ENCODE peak calls at places on chromosome 17, in seven cellular contexts. D is H1, P is neuronal stem cell, R is mesenchymal stem cell, V is IMR-90, F is H9, K is trophoblast cell. H is an unnamed sample.

GRCh38 chr17:6303664-6304063 is 131.3 kb downstream of the AIPL1 start:
- DNase-seq in D (no peak), P (peak), R (peak), V (no peak), F (peak), K (no peak), H (peak)

GRCh38 chr17:77894126-77894956 is 64.2 kb upstream of the TNRC6C start:
- DNase-seq in D (no peak), P (no peak), R (no peak), V (no peak), F (no peak), K (no peak), H (no peak)

GRCh38 chr17:45794840-45795239 is 10.7 kb downstream of the CRHR1 start:
- DNase-seq in D (no peak), P (no peak), R (no peak), V (no peak), F (peak), K (no peak), H (peak)

GRCh38 chr17:8125947-8126305 is 2.0 kb upstream of the HES7 start:
- DNase-seq in D (no peak), P (no peak), R (peak), V (no peak), F (peak), K (no peak), H (peak)

GRCh38 chr17:80192268-80192667 is 22.4 kb downstream of the CARD14 start:
- DNase-seq in D (no peak), P (no peak), R (no peak), V (no peak), F (peak), K (no peak), H (no peak)

GRCh38 chr17:16589097-16589969 is 20.3 kb upstream of the ZNF287 start:
- DNase-seq in D (peak), P (peak), R (peak), V (peak), F (peak), K (peak), H (peak)

GRCh38 chr17:77476498-77476897 is 335.7 kb downstream of the SEC14L1 start:
- DNase-seq in D (no peak), P (no peak), R (no peak), V (no peak), F (no peak), K (no peak), H (no peak)

GRCh38 chr17:9512323-9513168 is 63.1 kb downstream of the STX8 start:
- DNase-seq in D (no peak), P (no peak), R (peak), V (peak), F (no peak), K (peak), H (peak)

GRCh38 chr17:17413821-17414220 is 63.0 kb upstream of the MED9 start:
- DNase-seq in D (no peak), P (no peak), R (no peak), V (no peak), F (no peak), K (peak), H (no peak)

GRCh38 chr17:31581022-31581483 is 189.6 kb downstream of the RAB11FIP4 start:
- DNase-seq in D (no peak), P (no peak), R (peak), V (peak), F (peak), K (no peak), H (no peak)

GRCh38 chr17:40915721-40916256 is 21.7 kb downstream of the KRT23 start:
- DNase-seq in D (no peak), P (no peak), R (peak), V (peak), F (no peak), K (no peak), H (no peak)

GRCh38 chr17:58270476-58271290 is 10.1 kb downstream of the MPO start:
- DNase-seq in D (no peak), P (no peak), R (no peak), V (no peak), F (peak), K (no peak), H (peak)

GRCh38 chr17:4152471-4152870 is 9.5 kb downstream of the CYB5D2 start:
- DNase-seq in D (no peak), P (no peak), R (peak), V (peak), F (no peak), K (no peak), H (no peak)

GRCh38 chr17:42779942-42780815 is at the start of gene WNK4:
- DNase-seq in D (no peak), P (peak), R (peak), V (no peak), F (peak), K (no peak), H (peak)

GRCh38 chr17:40664582-40665333 is at the start of gene KRT222:
- DNase-seq in D (no peak), P (no peak), R (no peak), V (no peak), F (no peak), K (no peak), H (peak)

GRCh38 chr17:32928527-32929287 is 754 bp downstream of the TMEM98 start:
- DNase-seq in D (no peak), P (no peak), R (peak), V (peak), F (no peak), K (no peak), H (no peak)

GRCh38 chr17:31008374-31009035 is 37.7 kb downstream of the RNF135 start:
- DNase-seq in D (peak), P (peak), R (peak), V (peak), F (peak), K (peak), H (peak)

GRCh38 chr17:59513934-59514841 is 51.2 kb upstream of the DHX40 start:
- DNase-seq in D (no peak), P (no peak), R (peak), V (peak), F (no peak), K (no peak), H (no peak)

GRCh38 chr17:15236281-15237105 is 28.6 kb downstream of the PMP22 start:
- DNase-seq in D (no peak), P (no peak), R (peak), V (peak), F (peak), K (no peak), H (peak)

GRCh38 chr17:68205251-68205807 is 42.5 kb upstream of the AMZ2 start:
- DNase-seq in D (no peak), P (peak), R (peak), V (peak), F (peak), K (peak), H (peak)

GRCh38 chr17:45266372-45266926 is 4.6 kb upstream of the SPATA32 start:
- DNase-seq in D (no peak), P (no peak), R (no peak), V (no peak), F (peak), K (no peak), H (no peak)

GRCh38 chr17:80173916-80174315 is 4.1 kb downstream of the CARD14 start:
- DNase-seq in D (no peak), P (no peak), R (no peak), V (no peak), F (no peak), K (no peak), H (no peak)

GRCh38 chr17:7745748-7746470 is 28.4 kb downstream of the DNAH2 start:
- DNase-seq in D (no peak), P (no peak), R (peak), V (peak), F (no peak), K (peak), H (peak)

GRCh38 chr17:69501591-69502468 is 87.3 kb downstream of the MAP2K6 start:
- DNase-seq in D (no peak), P (no peak), R (peak), V (peak), F (peak), K (no peak), H (peak)

GRCh38 chr17:42901535-42902229 is 1.1 kb downstream of the G6PC1 start:
- DNase-seq in D (no peak), P (no peak), R (no peak), V (no peak), F (no peak), K (no peak), H (no peak)

GRCh38 chr17:74006366-74006765 is 197.1 kb upstream of the RPL38 start:
- DNase-seq in D (no peak), P (no peak), R (no peak), V (no peak), F (no peak), K (no peak), H (no peak)

GRCh38 chr17:73999246-73999645 is 204.2 kb upstream of the RPL38 start:
- DNase-seq in D (no peak), P (no peak), R (no peak), V (no peak), F (no peak), K (no peak), H (no peak)

GRCh38 chr17:73998246-73999220 is 204.9 kb upstream of the RPL38 start:
- DNase-seq in D (peak), P (no peak), R (no peak), V (no peak), F (peak), K (peak), H (peak)

GRCh38 chr17:74005790-74006189 is 197.7 kb upstream of the RPL38 start:
- DNase-seq in D (no peak), P (no peak), R (no peak), V (no peak), F (peak), K (no peak), H (no peak)

GRCh38 chr17:74002241-74002640 is 201.2 kb upstream of the RPL38 start:
- DNase-seq in D (no peak), P (no peak), R (no peak), V (no peak), F (no peak), K (no peak), H (no peak)
- H3K4ac ChIP-seq in D (no peak), P (no peak), R (no peak), V (no peak), F (no peak), K (no peak), H (no peak)

GRCh38 chr17:19431691-19432090 is 20.7 kb downstream of the RNF112 start:
- DNase-seq in D (no peak), P (peak), R (no peak), V (no peak), F (no peak), K (no peak), H (no peak)

GRCh38 chr17:19433727-19434340 is 22.8 kb downstream of the RNF112 start:
- DNase-seq in D (no peak), P (no peak), R (no peak), V (no peak), F (no peak), K (no peak), H (peak)

DNA sequence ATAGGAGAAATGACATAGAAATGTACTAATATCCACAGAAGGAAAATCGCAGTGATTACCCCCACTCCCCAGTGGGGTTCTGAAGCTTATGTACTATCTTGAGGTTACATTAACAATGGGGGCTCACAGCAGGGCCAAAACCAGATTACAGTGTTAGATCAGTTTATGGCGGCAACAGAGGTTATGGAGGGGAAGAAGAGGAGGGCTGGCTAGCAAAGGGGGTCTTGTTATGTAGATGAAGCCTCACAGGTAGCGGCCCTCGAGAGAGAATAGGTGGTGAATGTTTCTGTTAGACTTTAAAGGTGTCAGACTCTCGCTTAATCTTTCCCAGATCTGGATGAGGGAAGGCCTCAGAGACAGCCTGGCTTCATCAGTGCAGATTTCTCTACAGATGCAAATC is 22.2 kb downstream of the RNF112 start:
- DNase-seq in D (no peak), P (no peak), R (no peak), V (no peak), F (no peak), K (no peak), H (peak)
- H2AK5ac ChIP-seq in D (no peak), P (no peak), R (no peak), V (no peak), F (no peak), K (no peak), H (no peak)

DNA sequence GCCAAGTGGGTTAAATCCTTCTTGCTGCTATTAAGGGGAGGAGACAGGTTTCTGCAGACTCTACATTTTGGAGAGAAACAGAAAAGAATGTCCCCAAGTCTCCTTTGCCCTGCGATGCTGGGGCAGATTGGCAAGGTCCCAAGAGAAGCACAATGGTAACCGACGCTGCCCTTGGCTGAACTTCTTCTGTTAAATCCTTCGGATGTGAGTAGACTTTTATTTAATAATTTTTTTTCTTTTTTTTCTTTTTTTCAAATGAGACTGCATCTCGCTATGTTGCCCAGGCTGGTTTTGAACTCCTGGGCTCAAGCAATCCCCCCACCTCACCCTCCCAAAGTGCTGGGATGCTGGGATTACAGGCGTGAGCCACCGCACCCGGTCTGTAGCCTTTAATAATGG is 13.9 kb downstream of the ATP5PD start:
- DNase-seq in D (no peak), P (no peak), R (no peak), V (no peak), F (no peak), K (no peak), H (no peak)
- H3K4ac ChIP-seq in D (no peak), P (no peak), R (no peak), V (no peak), F (no peak), K (no peak), H (no peak)

GRCh38 chr17:46890638-46891037 is 32.3 kb upstream of the GOSR2 start:
- DNase-seq in D (no peak), P (no peak), R (no peak), V (no peak), F (no peak), K (no peak), H (no peak)

GRCh38 chr17:46889992-46890564 is 32.9 kb upstream of the GOSR2 start:
- DNase-seq in D (no peak), P (no peak), R (no peak), V (no peak), F (no peak), K (no peak), H (no peak)

GRCh38 chr17:46889519-46889918 is 33.4 kb upstream of the GOSR2 start:
- DNase-seq in D (no peak), P (no peak), R (no peak), V (no peak), F (no peak), K (no peak), H (no peak)

GRCh38 chr17:46887717-46888116 is 35.2 kb upstream of the GOSR2 start:
- DNase-seq in D (no peak), P (no peak), R (no peak), V (no peak), F (no peak), K (no peak), H (no peak)

DNA sequence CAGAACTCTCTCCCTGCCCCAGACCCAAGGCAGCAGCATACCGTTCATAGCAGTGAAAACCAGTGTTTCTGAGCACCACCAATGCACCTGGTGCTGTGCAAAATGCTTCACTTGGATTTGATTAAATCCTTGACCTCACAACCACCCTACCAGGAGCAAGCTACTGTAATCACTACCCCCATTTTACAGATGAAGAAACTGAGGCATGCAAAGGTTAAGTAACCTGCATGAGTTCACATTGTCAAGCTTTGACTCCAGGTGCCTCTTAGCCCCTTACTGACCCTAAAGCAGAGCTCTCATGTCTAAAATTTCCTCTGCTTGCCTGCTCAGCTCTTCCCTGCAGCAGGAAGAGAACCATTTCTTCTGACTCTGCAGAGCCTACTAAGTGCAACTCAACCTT is 34.2 kb upstream of the GOSR2 start:
- DNase-seq in D (no peak), P (no peak), R (no peak), V (no peak), F (no peak), K (no peak), H (no peak)
- H2AK5ac ChIP-seq in D (peak), P (no peak), R (no peak), V (no peak), F (no peak), K (no peak), H (no peak)

GRCh38 chr17:13320046-13320785 is 281.5 kb downstream of the HS3ST3A1 start:
- DNase-seq in D (no peak), P (no peak), R (no peak), V (no peak), F (no peak), K (no peak), H (peak)

GRCh38 chr17:13321932-13322701 is 279.6 kb downstream of the HS3ST3A1 start:
- DNase-seq in D (no peak), P (no peak), R (peak), V (no peak), F (no peak), K (no peak), H (no peak)

GRCh38 chr17:13329421-13329820 is 272.3 kb downstream of the HS3ST3A1 start:
- DNase-seq in D (no peak), P (no peak), R (no peak), V (no peak), F (no peak), K (peak), H (no peak)

DNA sequence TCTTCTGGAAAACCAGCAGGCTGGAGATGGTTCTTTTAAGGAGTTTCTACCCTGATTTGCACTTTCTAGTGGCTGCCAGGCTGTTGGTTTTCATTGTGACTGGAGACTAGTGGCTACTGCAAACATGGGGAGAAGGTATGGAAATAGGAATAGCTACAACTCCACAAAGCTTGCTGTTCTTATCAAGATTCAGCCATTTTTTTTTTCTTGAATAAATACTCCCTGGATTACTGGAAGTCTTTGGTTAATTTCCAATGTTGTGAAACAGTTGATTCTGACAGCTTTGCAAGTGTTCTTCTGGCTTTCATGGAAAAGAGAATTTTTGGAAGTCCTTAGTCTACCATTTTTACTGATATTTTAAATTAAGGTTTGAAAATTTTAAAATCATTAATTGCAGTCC is 277.7 kb downstream of the HS3ST3A1 start:
- DNase-seq in D (no peak), P (no peak), R (peak), V (peak), F (no peak), K (no peak), H (no peak)
- H3K4ac ChIP-seq in D (no peak), P (no peak), R (no peak), V (no peak), F (no peak), K (no peak), H (no peak)

GRCh38 chr17:21375162-21375560 is 996 bp upstream of the KCNJ12 start:
- DNase-seq in D (no peak), P (no peak), R (no peak), V (no peak), F (no peak), K (no peak), H (no peak)
- H2AK5ac ChIP-seq in D (no peak), P (peak), R (no peak), V (no peak), F (no peak), K (no peak), H (no peak)

DNA sequence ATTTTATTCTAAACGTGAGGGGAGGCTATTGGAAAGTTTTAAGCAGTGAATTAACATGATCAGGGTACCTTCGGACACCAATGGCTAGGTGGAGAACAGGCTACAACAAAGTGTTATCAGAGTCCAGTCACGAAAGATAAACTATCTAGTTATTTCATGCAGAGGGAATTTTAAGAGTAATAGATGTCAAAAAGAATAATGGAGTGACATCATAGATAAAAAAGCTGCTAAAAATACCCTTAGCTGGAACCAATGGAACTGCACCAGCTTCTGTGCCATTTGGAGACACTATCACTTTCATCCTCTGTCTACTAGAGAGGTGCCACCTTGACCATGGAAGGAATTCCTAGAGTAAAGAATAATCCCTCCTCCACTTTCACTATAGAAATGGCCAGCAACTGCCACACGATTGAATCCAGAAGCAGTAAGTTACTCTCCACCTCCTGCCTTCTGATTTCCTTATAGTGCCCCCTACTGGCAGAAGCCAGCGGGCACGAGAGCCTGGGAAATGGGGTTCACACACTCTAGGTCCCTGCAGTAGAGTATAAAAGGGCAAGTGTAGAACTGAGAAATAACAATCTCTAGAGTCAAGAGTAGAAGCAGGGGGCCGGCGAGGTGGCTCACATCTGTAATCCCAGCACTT is 2.8 kb upstream of the ALDH3A2 start:
- DNase-seq in D (no peak), P (peak), R (peak), V (no peak), F (peak), K (no peak), H (peak)
- H3K4ac ChIP-seq in D (no peak), P (no peak), R (no peak), V (no peak), F (no peak), K (no peak), H (peak)

H was measured in mesendoderm.